ENCODE peak calls at places on chromosomes 3 and 15, in six cellular contexts. One of them, this sample, is unnamed.

GRCh38 chr15:25773248-25773647 is 89.9 kb downstream of the ATP10A start:
- DNase-seq in neuronal stem cell: no peak
- DNase-seq in IMR-90: no peak
- DNase-seq in H1: no peak
- DNase-seq in mesenchymal stem cell: no peak
- DNase-seq in trophoblast cell: no peak
- DNase-seq in this sample: no peak

GRCh38 chr3:194254032-194254431 is 97.1 kb downstream of the CPN2 start:
- DNase-seq in neuronal stem cell: no peak
- DNase-seq in IMR-90: no peak
- DNase-seq in H1: no peak
- DNase-seq in mesenchymal stem cell: no peak
- DNase-seq in trophoblast cell: no peak
- DNase-seq in this sample: no peak

GRCh38 chr15:90463381-90463780 is 66.3 kb upstream of the CRTC3 start:
- DNase-seq in neuronal stem cell: no peak
- DNase-seq in IMR-90: peak
- DNase-seq in H1: no peak
- DNase-seq in mesenchymal stem cell: peak
- DNase-seq in trophoblast cell: no peak
- DNase-seq in this sample: no peak

GRCh38 chr3:18100126-18100525 is 325.0 kb downstream of the SATB1 start:
- DNase-seq in neuronal stem cell: no peak
- DNase-seq in IMR-90: peak
- DNase-seq in H1: no peak
- DNase-seq in mesenchymal stem cell: no peak
- DNase-seq in trophoblast cell: no peak
- DNase-seq in this sample: no peak

GRCh38 chr3:188683032-188683491 is 488.7 kb upstream of the TPRG1 start:
- DNase-seq in neuronal stem cell: no peak
- DNase-seq in IMR-90: peak
- DNase-seq in H1: no peak
- DNase-seq in mesenchymal stem cell: peak
- DNase-seq in trophoblast cell: peak
- DNase-seq in this sample: no peak

GRCh38 chr15:71237456-71238188 is 122.4 kb downstream of the THSD4 start:
- DNase-seq in neuronal stem cell: no peak
- DNase-seq in IMR-90: peak
- DNase-seq in H1: no peak
- DNase-seq in mesenchymal stem cell: peak
- DNase-seq in trophoblast cell: no peak
- DNase-seq in this sample: peak

GRCh38 chr3:155369244-155369643 is 75.8 kb upstream of the STRIT1 start:
- DNase-seq in neuronal stem cell: no peak
- DNase-seq in IMR-90: no peak
- DNase-seq in H1: no peak
- DNase-seq in mesenchymal stem cell: no peak
- DNase-seq in trophoblast cell: no peak
- DNase-seq in this sample: no peak

GRCh38 chr15:73573572-73573971 is 59.6 kb downstream of the NPTN start:
- DNase-seq in neuronal stem cell: no peak
- DNase-seq in IMR-90: peak
- DNase-seq in H1: no peak
- DNase-seq in mesenchymal stem cell: peak
- DNase-seq in trophoblast cell: no peak
- DNase-seq in this sample: no peak

GRCh38 chr3:126476166-126476975 is 680 bp upstream of the ZXDC start:
- DNase-seq in neuronal stem cell: peak
- DNase-seq in IMR-90: peak
- DNase-seq in H1: no peak
- DNase-seq in mesenchymal stem cell: no peak
- DNase-seq in trophoblast cell: peak
- DNase-seq in this sample: peak

GRCh38 chr3:114900908-114901307 is 246.2 kb downstream of the ZBTB20 start:
- DNase-seq in neuronal stem cell: no peak
- DNase-seq in IMR-90: no peak
- DNase-seq in H1: no peak
- DNase-seq in mesenchymal stem cell: no peak
- DNase-seq in trophoblast cell: no peak
- DNase-seq in this sample: no peak

GRCh38 chr3:112632596-112632995 is 8.3 kb downstream of the CCDC80 start:
- DNase-seq in neuronal stem cell: no peak
- DNase-seq in IMR-90: peak
- DNase-seq in H1: no peak
- DNase-seq in mesenchymal stem cell: no peak
- DNase-seq in trophoblast cell: no peak
- DNase-seq in this sample: no peak

GRCh38 chr15:55694652-55695150 is 48.3 kb downstream of the PRTG start:
- DNase-seq in neuronal stem cell: no peak
- DNase-seq in IMR-90: peak
- DNase-seq in H1: no peak
- DNase-seq in mesenchymal stem cell: peak
- DNase-seq in trophoblast cell: no peak
- DNase-seq in this sample: peak

GRCh38 chr3:156509209-156510174 is 45.4 kb downstream of the SSR3 start:
- DNase-seq in neuronal stem cell: peak
- DNase-seq in IMR-90: peak
- DNase-seq in H1: no peak
- DNase-seq in mesenchymal stem cell: peak
- DNase-seq in trophoblast cell: no peak
- DNase-seq in this sample: peak

GRCh38 chr15:58442122-58442521 is 10.3 kb downstream of the LIPC start:
- DNase-seq in neuronal stem cell: no peak
- DNase-seq in IMR-90: no peak
- DNase-seq in H1: no peak
- DNase-seq in mesenchymal stem cell: no peak
- DNase-seq in trophoblast cell: peak
- DNase-seq in this sample: no peak

GRCh38 chr3:126321490-126321889 is 35.7 kb downstream of the KLF15 start:
- DNase-seq in neuronal stem cell: no peak
- DNase-seq in IMR-90: no peak
- DNase-seq in H1: no peak
- DNase-seq in mesenchymal stem cell: no peak
- DNase-seq in trophoblast cell: no peak
- DNase-seq in this sample: no peak

GRCh38 chr15:69755571-69756310 is 303.1 kb downstream of the RPLP1 start:
- DNase-seq in neuronal stem cell: no peak
- DNase-seq in IMR-90: no peak
- DNase-seq in H1: no peak
- DNase-seq in mesenchymal stem cell: peak
- DNase-seq in trophoblast cell: no peak
- DNase-seq in this sample: no peak

GRCh38 chr15:69359724-69360123 is 54.4 kb upstream of the KIF23 start:
- DNase-seq in neuronal stem cell: no peak
- DNase-seq in IMR-90: peak
- DNase-seq in H1: no peak
- DNase-seq in mesenchymal stem cell: peak
- DNase-seq in trophoblast cell: no peak
- DNase-seq in this sample: peak

GRCh38 chr3:165195226-165195625 is 958 bp downstream of the SLITRK3 start:
- DNase-seq in neuronal stem cell: peak
- DNase-seq in IMR-90: no peak
- DNase-seq in H1: no peak
- DNase-seq in mesenchymal stem cell: peak
- DNase-seq in trophoblast cell: no peak
- DNase-seq in this sample: peak

GRCh38 chr3:123449986-123450474 is 1.1 kb upstream of the ADCY5 start:
- DNase-seq in neuronal stem cell: peak
- DNase-seq in IMR-90: no peak
- DNase-seq in H1: no peak
- DNase-seq in mesenchymal stem cell: no peak
- DNase-seq in trophoblast cell: no peak
- DNase-seq in this sample: peak

GRCh38 chr3:186200746-186201145 is 91.9 kb upstream of the ETV5 start:
- DNase-seq in neuronal stem cell: no peak
- DNase-seq in IMR-90: no peak
- DNase-seq in H1: no peak
- DNase-seq in mesenchymal stem cell: no peak
- DNase-seq in trophoblast cell: no peak
- DNase-seq in this sample: no peak

GRCh38 chr3:24684506-24685023 is 189.9 kb upstream of the THRB start:
- DNase-seq in neuronal stem cell: no peak
- DNase-seq in IMR-90: no peak
- DNase-seq in H1: no peak
- DNase-seq in mesenchymal stem cell: no peak
- DNase-seq in trophoblast cell: no peak
- DNase-seq in this sample: peak

GRCh38 chr15:73888224-73889041 is 15.1 kb downstream of the TBC1D21 start:
- DNase-seq in neuronal stem cell: no peak
- DNase-seq in IMR-90: no peak
- DNase-seq in H1: no peak
- DNase-seq in mesenchymal stem cell: no peak
- DNase-seq in trophoblast cell: no peak
- DNase-seq in this sample: no peak

DNA sequence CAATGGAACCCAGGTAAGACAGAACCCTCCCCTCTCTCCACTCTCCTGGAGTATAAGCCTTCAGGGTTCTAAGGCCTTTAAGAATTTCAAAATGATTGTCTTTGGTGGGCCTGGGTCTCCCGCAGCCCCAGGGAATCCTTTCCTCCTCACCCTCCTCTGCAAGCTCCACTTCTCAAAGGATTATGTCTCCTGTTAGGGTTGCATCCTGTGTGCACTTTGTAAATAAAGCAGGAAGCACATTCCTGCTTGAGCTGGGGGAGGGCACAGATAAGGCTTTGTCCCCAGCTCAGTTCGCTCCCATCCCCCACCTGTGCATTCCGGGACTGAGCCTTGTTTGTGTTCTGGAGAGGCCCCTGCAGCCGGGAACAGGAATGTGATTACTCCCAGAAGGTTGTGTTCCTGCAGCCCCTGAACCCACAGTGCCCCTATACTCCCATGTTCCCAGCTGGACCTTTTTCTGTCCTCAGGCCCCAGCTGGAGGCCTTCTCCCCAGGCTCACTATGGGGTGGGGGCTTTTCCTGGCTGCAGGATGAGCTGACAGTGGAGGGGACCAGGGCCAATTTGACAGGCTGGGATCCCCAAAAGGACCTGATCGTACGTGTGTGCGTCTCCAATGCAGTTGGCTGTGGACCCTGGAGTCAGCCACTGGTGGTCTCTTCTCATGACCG is 9.5 kb downstream of the TYRO3 start:
- DNase-seq in neuronal stem cell: peak
- DNase-seq in IMR-90: peak
- DNase-seq in H1: peak
- DNase-seq in mesenchymal stem cell: peak
- DNase-seq in trophoblast cell: no peak
- DNase-seq in this sample: peak
- H3K4ac ChIP-seq in neuronal stem cell: peak
- H3K4ac ChIP-seq in IMR-90: peak
- H3K4ac ChIP-seq in H1: peak
- H3K4ac ChIP-seq in mesenchymal stem cell: peak
- H3K4ac ChIP-seq in trophoblast cell: peak
- H3K4ac ChIP-seq in this sample: peak

DNA sequence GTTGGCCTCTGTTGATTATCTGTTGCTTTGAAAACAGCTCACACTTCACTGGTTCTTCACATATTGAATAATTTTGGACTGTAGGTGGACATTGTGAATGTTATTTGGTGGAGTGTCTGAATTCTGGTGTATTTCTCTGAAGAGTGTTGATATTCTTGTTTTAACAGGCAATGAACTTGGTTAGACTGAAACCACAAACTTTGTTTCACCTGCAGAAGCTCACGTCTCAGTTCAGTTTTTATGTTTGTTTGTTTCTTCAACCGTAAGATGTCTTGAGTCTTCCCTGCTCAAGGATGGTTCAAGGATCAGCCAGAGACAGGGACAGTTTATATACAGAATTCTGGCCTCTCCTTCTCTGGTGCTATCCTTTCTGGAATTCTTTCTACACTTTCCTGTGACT is 43.6 kb downstream of the C3orf20 start:
- DNase-seq in neuronal stem cell: no peak
- DNase-seq in IMR-90: no peak
- DNase-seq in H1: no peak
- DNase-seq in mesenchymal stem cell: no peak
- DNase-seq in trophoblast cell: no peak
- DNase-seq in this sample: no peak
- H3K4me3 ChIP-seq in neuronal stem cell: no peak
- H3K4me3 ChIP-seq in IMR-90: no peak
- H3K4me3 ChIP-seq in H1: no peak
- H3K4me3 ChIP-seq in mesenchymal stem cell: no peak
- H3K4me3 ChIP-seq in trophoblast cell: no peak
- H3K4me3 ChIP-seq in this sample: no peak

DNA sequence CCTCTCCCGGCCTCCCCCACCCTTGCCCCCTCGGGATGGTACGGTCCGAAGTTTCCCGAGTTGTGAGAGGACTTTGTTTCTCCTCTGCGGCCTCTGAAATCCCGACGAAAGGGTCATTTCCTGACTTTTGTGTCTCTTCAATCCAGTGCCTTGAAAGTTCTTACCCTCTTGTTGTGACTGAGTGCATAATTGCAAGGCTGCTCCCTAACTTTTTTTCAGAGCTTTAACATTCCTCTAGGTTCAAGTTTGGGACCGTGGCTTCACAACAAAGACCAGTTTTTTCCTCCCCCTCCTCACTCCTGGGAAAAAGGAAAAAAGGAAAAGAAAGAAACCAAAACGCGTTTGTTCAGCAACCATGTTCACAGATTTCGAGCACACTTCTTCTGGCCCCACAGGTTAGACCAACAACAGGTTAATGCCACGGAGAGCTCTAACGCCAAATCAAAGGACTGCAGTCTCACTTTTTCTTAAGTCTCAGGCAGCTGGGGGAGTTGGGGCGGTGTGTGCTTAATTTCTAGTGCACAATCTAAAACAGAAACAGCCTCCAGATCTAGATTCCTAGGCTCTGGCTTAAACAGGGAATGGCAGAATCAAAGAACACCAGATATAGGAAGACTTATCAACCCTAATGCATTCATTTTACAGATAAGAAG is 139.0 kb downstream of the TMCO5A start:
- DNase-seq in neuronal stem cell: no peak
- DNase-seq in IMR-90: peak
- DNase-seq in H1: no peak
- DNase-seq in mesenchymal stem cell: peak
- DNase-seq in trophoblast cell: no peak
- DNase-seq in this sample: peak
- H3K4ac ChIP-seq in neuronal stem cell: no peak
- H3K4ac ChIP-seq in IMR-90: peak
- H3K4ac ChIP-seq in H1: no peak
- H3K4ac ChIP-seq in mesenchymal stem cell: peak
- H3K4ac ChIP-seq in trophoblast cell: peak
- H3K4ac ChIP-seq in this sample: peak

DNA sequence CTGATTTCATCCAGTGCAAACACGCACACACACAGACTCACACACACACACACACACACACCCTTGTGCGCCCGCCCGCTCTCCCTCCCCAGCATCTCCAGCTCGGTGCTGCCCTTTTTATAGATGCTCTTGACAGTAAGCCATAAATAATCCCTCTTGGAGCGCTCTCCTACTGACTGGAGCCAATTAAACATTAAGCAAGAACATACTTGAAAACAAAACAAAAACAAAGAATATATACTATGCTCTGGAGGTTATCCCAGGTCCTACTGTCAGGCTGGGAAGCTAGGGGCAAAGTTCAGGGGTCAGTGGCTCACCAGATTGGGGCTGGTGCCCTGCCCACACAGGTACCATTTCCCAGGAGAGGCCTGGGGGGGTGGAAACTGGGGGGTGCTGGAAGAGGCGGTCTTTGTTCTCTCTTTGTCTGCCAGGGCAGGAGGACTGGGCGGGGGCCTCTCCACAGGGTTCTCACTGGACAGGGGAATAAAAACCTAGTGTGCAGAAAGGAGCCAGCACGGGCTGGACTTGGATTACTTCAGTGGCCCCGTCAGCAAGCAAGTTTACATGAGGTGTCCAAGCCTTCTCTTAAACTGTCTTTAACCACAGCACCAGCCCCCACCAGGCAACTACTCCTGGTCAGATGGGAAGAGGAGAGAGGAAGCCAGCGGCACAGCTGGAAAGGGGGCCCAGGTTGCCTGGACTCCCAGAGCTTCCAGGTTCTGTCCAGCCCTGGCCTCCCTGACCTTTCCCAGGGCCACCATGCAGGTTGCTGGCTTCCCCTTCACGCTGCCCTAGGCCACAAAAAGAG is 16.1 kb downstream of the BMF start:
- DNase-seq in neuronal stem cell: no peak
- DNase-seq in IMR-90: peak
- DNase-seq in H1: no peak
- DNase-seq in mesenchymal stem cell: peak
- DNase-seq in trophoblast cell: no peak
- DNase-seq in this sample: no peak
- H3K4me3 ChIP-seq in neuronal stem cell: no peak
- H3K4me3 ChIP-seq in IMR-90: no peak
- H3K4me3 ChIP-seq in H1: no peak
- H3K4me3 ChIP-seq in mesenchymal stem cell: no peak
- H3K4me3 ChIP-seq in trophoblast cell: no peak
- H3K4me3 ChIP-seq in this sample: no peak

This sample was measured in mesendoderm.